ENCODE peak calls at places on chromosomes 12 and 14, in seven cellular contexts. One of them, this sample, is unnamed.
A peak's percentile ranks its signal among the peaks of the same experiment; 100 is the strongest.

GRCh38 chr12:98126637-98127335 is 388.6 kb upstream of the TMPO start:
- DNase-seq in HepG2: peak; percentile 35
- DNase-seq in K562: no peak
- DNase-seq in H1: no peak
- DNase-seq in GM12878: no peak
- DNase-seq in HCT116: no peak
- DNase-seq in T47D: no peak
- DNase-seq in this sample: no peak

GRCh38 chr12:130026608-130027176 is 122.9 kb upstream of the TMEM132D start:
- DNase-seq in HepG2: peak; percentile 21
- DNase-seq in K562: peak; percentile 54
- DNase-seq in H1: no peak
- DNase-seq in GM12878: no peak
- DNase-seq in HCT116: no peak
- DNase-seq in T47D: peak; percentile 69
- DNase-seq in this sample: peak; percentile 67

GRCh38 chr12:82896979-82897378 is 210.3 kb downstream of the TMTC2 start:
- DNase-seq in HepG2: no peak
- DNase-seq in K562: no peak
- DNase-seq in H1: no peak
- DNase-seq in GM12878: no peak
- DNase-seq in HCT116: peak; percentile 8
- DNase-seq in T47D: peak; percentile 77
- DNase-seq in this sample: no peak

GRCh38 chr14:47541652-47542051 is 133.8 kb downstream of the MDGA2 start:
- DNase-seq in HepG2: no peak
- DNase-seq in K562: no peak
- DNase-seq in H1: no peak
- DNase-seq in GM12878: no peak
- DNase-seq in HCT116: no peak
- DNase-seq in T47D: no peak
- DNase-seq in this sample: no peak

GRCh38 chr12:46492471-46493351 is 120.1 kb upstream of the SLC38A2 start:
- DNase-seq in HepG2: peak; percentile 100
- DNase-seq in K562: no peak
- DNase-seq in H1: no peak
- DNase-seq in GM12878: no peak
- DNase-seq in HCT116: peak; percentile 85
- DNase-seq in T47D: peak; percentile 90
- DNase-seq in this sample: no peak

GRCh38 chr12:82357845-82358199 is 365 bp downstream of the CCDC59 start:
- DNase-seq in HepG2: peak; percentile 13
- DNase-seq in K562: peak; percentile 20
- DNase-seq in H1: no peak
- DNase-seq in GM12878: no peak
- DNase-seq in HCT116: no peak
- DNase-seq in T47D: peak; percentile 12
- DNase-seq in this sample: no peak

GRCh38 chr14:39563361-39563760 is 131.1 kb upstream of the FBXO33 start:
- DNase-seq in HepG2: no peak
- DNase-seq in K562: no peak
- DNase-seq in H1: no peak
- DNase-seq in GM12878: no peak
- DNase-seq in HCT116: no peak
- DNase-seq in T47D: no peak
- DNase-seq in this sample: no peak

GRCh38 chr12:20716037-20716436 is 20.9 kb downstream of the SLCO1C1 start:
- DNase-seq in HepG2: no peak
- DNase-seq in K562: no peak
- DNase-seq in H1: peak; percentile 13
- DNase-seq in GM12878: no peak
- DNase-seq in HCT116: peak; percentile 3
- DNase-seq in T47D: peak; percentile 5
- DNase-seq in this sample: no peak

GRCh38 chr14:61221906-61222305 is 59.2 kb downstream of the TMEM30B start:
- DNase-seq in HepG2: no peak
- DNase-seq in K562: no peak
- DNase-seq in H1: no peak
- DNase-seq in GM12878: no peak
- DNase-seq in HCT116: no peak
- DNase-seq in T47D: no peak
- DNase-seq in this sample: no peak

GRCh38 chr12:66017736-66018135 is 112.8 kb downstream of the LLPH start:
- DNase-seq in HepG2: no peak
- DNase-seq in K562: no peak
- DNase-seq in H1: no peak
- DNase-seq in GM12878: no peak
- DNase-seq in HCT116: no peak
- DNase-seq in T47D: no peak
- DNase-seq in this sample: no peak

GRCh38 chr12:25558566-25558965 is 5.5 kb upstream of the LMNTD1 start:
- DNase-seq in HepG2: no peak
- DNase-seq in K562: no peak
- DNase-seq in H1: no peak
- DNase-seq in GM12878: no peak
- DNase-seq in HCT116: no peak
- DNase-seq in T47D: no peak
- DNase-seq in this sample: no peak

GRCh38 chr12:59650594-59651229 is 54.9 kb downstream of the SLC16A7 start:
- DNase-seq in HepG2: no peak
- DNase-seq in K562: no peak
- DNase-seq in H1: no peak
- DNase-seq in GM12878: no peak
- DNase-seq in HCT116: no peak
- DNase-seq in T47D: peak; percentile 16
- DNase-seq in this sample: no peak

GRCh38 chr12:77493311-77493710 is 337.4 kb upstream of the NAV3 start:
- DNase-seq in HepG2: no peak
- DNase-seq in K562: no peak
- DNase-seq in H1: no peak
- DNase-seq in GM12878: no peak
- DNase-seq in HCT116: no peak
- DNase-seq in T47D: no peak
- DNase-seq in this sample: no peak

GRCh38 chr12:97637770-97638169 is 175.2 kb downstream of the RMST start:
- DNase-seq in HepG2: no peak
- DNase-seq in K562: no peak
- DNase-seq in H1: no peak
- DNase-seq in GM12878: no peak
- DNase-seq in HCT116: no peak
- DNase-seq in T47D: no peak
- DNase-seq in this sample: no peak

GRCh38 chr12:113208041-113208934 is 13.0 kb upstream of the TPCN1 start:
- DNase-seq in HepG2: no peak
- DNase-seq in K562: peak; percentile 34
- DNase-seq in H1: no peak
- DNase-seq in GM12878: peak; percentile 99
- DNase-seq in HCT116: no peak
- DNase-seq in T47D: no peak
- DNase-seq in this sample: no peak

GRCh38 chr12:19695244-19696098 is 256.2 kb downstream of the AEBP2 start:
- DNase-seq in HepG2: no peak
- DNase-seq in K562: no peak
- DNase-seq in H1: no peak
- DNase-seq in GM12878: no peak
- DNase-seq in HCT116: no peak
- DNase-seq in T47D: no peak
- DNase-seq in this sample: no peak

GRCh38 chr12:110807640-110808039 is 39.1 kb upstream of the CCDC63 start:
- DNase-seq in HepG2: no peak
- DNase-seq in K562: peak; percentile 11
- DNase-seq in H1: no peak
- DNase-seq in GM12878: no peak
- DNase-seq in HCT116: no peak
- DNase-seq in T47D: no peak
- DNase-seq in this sample: no peak

GRCh38 chr14:76827696-76828301 is 1.6 kb downstream of the LRRC74A start:
- DNase-seq in HepG2: no peak
- DNase-seq in K562: no peak
- DNase-seq in H1: no peak
- DNase-seq in GM12878: no peak
- DNase-seq in HCT116: no peak
- DNase-seq in T47D: no peak
- DNase-seq in this sample: no peak

GRCh38 chr14:51527073-51527472 is 124.6 kb upstream of the FRMD6 start:
- DNase-seq in HepG2: no peak
- DNase-seq in K562: no peak
- DNase-seq in H1: no peak
- DNase-seq in GM12878: no peak
- DNase-seq in HCT116: no peak
- DNase-seq in T47D: no peak
- DNase-seq in this sample: no peak

GRCh38 chr14:99808515-99808914 is 15.3 kb downstream of the EML1 start:
- DNase-seq in HepG2: no peak
- DNase-seq in K562: no peak
- DNase-seq in H1: no peak
- DNase-seq in GM12878: no peak
- DNase-seq in HCT116: no peak
- DNase-seq in T47D: no peak
- DNase-seq in this sample: no peak

GRCh38 chr12:93186131-93186530 is 191.6 kb upstream of the NUDT4 start:
- DNase-seq in HepG2: no peak
- DNase-seq in K562: no peak
- DNase-seq in H1: no peak
- DNase-seq in GM12878: no peak
- DNase-seq in HCT116: no peak
- DNase-seq in T47D: no peak
- DNase-seq in this sample: no peak

GRCh38 chr12:68267892-68268396 is 14.5 kb upstream of the IL22 start:
- DNase-seq in HepG2: no peak
- DNase-seq in K562: no peak
- DNase-seq in H1: no peak
- DNase-seq in GM12878: no peak
- DNase-seq in HCT116: no peak
- DNase-seq in T47D: no peak
- DNase-seq in this sample: no peak

GRCh38 chr14:104494483-104494882 is 85.1 kb upstream of the C14orf180 start:
- DNase-seq in HepG2: no peak
- DNase-seq in K562: no peak
- DNase-seq in H1: no peak
- DNase-seq in GM12878: no peak
- DNase-seq in HCT116: no peak
- DNase-seq in T47D: no peak
- DNase-seq in this sample: no peak
- TF ChIP-seq JUND in HepG2: no peak
- TF ChIP-seq JUND in K562: no peak
- TF ChIP-seq JUND in H1: no peak
- TF ChIP-seq JUND in GM12878: no peak
- TF ChIP-seq JUND in HCT116: no peak
- TF ChIP-seq JUND in T47D: no peak
- TF ChIP-seq JUND in this sample: no peak

GRCh38 chr12:102995372-102995771 is 37.9 kb downstream of the ASCL1 start:
- DNase-seq in HepG2: no peak
- DNase-seq in K562: no peak
- DNase-seq in H1: no peak
- DNase-seq in GM12878: no peak
- DNase-seq in HCT116: no peak
- DNase-seq in T47D: no peak
- DNase-seq in this sample: no peak

GRCh38 chr12:102992720-102993119 is 35.2 kb downstream of the ASCL1 start:
- DNase-seq in HepG2: no peak
- DNase-seq in K562: no peak
- DNase-seq in H1: no peak
- DNase-seq in GM12878: peak; percentile 32
- DNase-seq in HCT116: no peak
- DNase-seq in T47D: no peak
- DNase-seq in this sample: no peak

GRCh38 chr12:102993537-102993936 is 36.1 kb downstream of the ASCL1 start:
- DNase-seq in HepG2: no peak
- DNase-seq in K562: no peak
- DNase-seq in H1: no peak
- DNase-seq in GM12878: no peak
- DNase-seq in HCT116: no peak
- DNase-seq in T47D: no peak
- DNase-seq in this sample: no peak

GRCh38 chr12:102992297-102992696 is 34.8 kb downstream of the ASCL1 start:
- DNase-seq in HepG2: peak; percentile 25
- DNase-seq in K562: no peak
- DNase-seq in H1: no peak
- DNase-seq in GM12878: peak; percentile 45
- DNase-seq in HCT116: no peak
- DNase-seq in T47D: no peak
- DNase-seq in this sample: no peak

GRCh38 chr12:102990419-102990818 is 32.9 kb downstream of the ASCL1 start:
- DNase-seq in HepG2: no peak
- DNase-seq in K562: no peak
- DNase-seq in H1: no peak
- DNase-seq in GM12878: no peak
- DNase-seq in HCT116: no peak
- DNase-seq in T47D: no peak
- DNase-seq in this sample: peak; percentile 21
- TF ChIP-seq JUND in HepG2: no peak
- TF ChIP-seq JUND in K562: no peak
- TF ChIP-seq JUND in H1: no peak
- TF ChIP-seq JUND in GM12878: no peak
- TF ChIP-seq JUND in HCT116: no peak
- TF ChIP-seq JUND in T47D: no peak
- TF ChIP-seq JUND in this sample: no peak

GRCh38 chr12:122990561-122990960 is 10.1 kb downstream of the ARL6IP4 start:
- DNase-seq in HepG2: no peak
- DNase-seq in K562: no peak
- DNase-seq in H1: no peak
- DNase-seq in GM12878: no peak
- DNase-seq in HCT116: no peak
- DNase-seq in T47D: no peak
- DNase-seq in this sample: no peak
- TF ChIP-seq JUND in HepG2: no peak
- TF ChIP-seq JUND in K562: no peak
- TF ChIP-seq JUND in H1: no peak
- TF ChIP-seq JUND in GM12878: no peak
- TF ChIP-seq JUND in HCT116: no peak
- TF ChIP-seq JUND in T47D: no peak
- TF ChIP-seq JUND in this sample: no peak

GRCh38 chr14:59182641-59183040 is 5.8 kb upstream of the DAAM1 start:
- DNase-seq in HepG2: no peak
- DNase-seq in K562: no peak
- DNase-seq in H1: no peak
- DNase-seq in GM12878: no peak
- DNase-seq in HCT116: no peak
- DNase-seq in T47D: peak; percentile 53
- DNase-seq in this sample: no peak

GRCh38 chr14:59181804-59182203 is 6.7 kb upstream of the DAAM1 start:
- DNase-seq in HepG2: no peak
- DNase-seq in K562: peak; percentile 24
- DNase-seq in H1: no peak
- DNase-seq in GM12878: no peak
- DNase-seq in HCT116: no peak
- DNase-seq in T47D: no peak
- DNase-seq in this sample: no peak

GRCh38 chr14:59177229-59177628 is 11.2 kb upstream of the DAAM1 start:
- DNase-seq in HepG2: no peak
- DNase-seq in K562: no peak
- DNase-seq in H1: no peak
- DNase-seq in GM12878: no peak
- DNase-seq in HCT116: no peak
- DNase-seq in T47D: no peak
- DNase-seq in this sample: no peak

GRCh38 chr14:59175404-59175803 is 13.1 kb upstream of the DAAM1 start:
- DNase-seq in HepG2: no peak
- DNase-seq in K562: no peak
- DNase-seq in H1: no peak
- DNase-seq in GM12878: peak; percentile 92
- DNase-seq in HCT116: no peak
- DNase-seq in T47D: no peak
- DNase-seq in this sample: no peak

GRCh38 chr14:59176764-59177163 is 11.7 kb upstream of the DAAM1 start:
- DNase-seq in HepG2: no peak
- DNase-seq in K562: no peak
- DNase-seq in H1: no peak
- DNase-seq in GM12878: no peak
- DNase-seq in HCT116: no peak
- DNase-seq in T47D: no peak
- DNase-seq in this sample: no peak
- TF ChIP-seq JUND in HepG2: no peak
- TF ChIP-seq JUND in K562: no peak
- TF ChIP-seq JUND in H1: no peak
- TF ChIP-seq JUND in GM12878: no peak
- TF ChIP-seq JUND in HCT116: no peak
- TF ChIP-seq JUND in T47D: no peak
- TF ChIP-seq JUND in this sample: no peak

This sample was measured in SK-N-SH.